ENCODE peak calls at places on chromosomes 16 and 17, in seven cellular contexts. One of them, this sample, is unnamed.

GRCh38 chr17:8922451-8922850 is 43.1 kb downstream of the PIK3R5 start:
- DNase-seq in effector CD8-positive, alpha-beta T cell: no peak
- DNase-seq in activated gamma-delta T cell treated with anti-CD3 and anti-CD28 coated beads, Interleukin-2, amount 50 U/mL, for 16 hours: no peak
- DNase-seq in neural crest cell: no peak
- DNase-seq in GM23248: peak; percentile 96
- DNase-seq in GM13976: no peak
- DNase-seq in PC-9: no peak
- DNase-seq in this sample: no peak

GRCh38 chr17:13931111-13931526 is 138.2 kb upstream of the COX10 start:
- DNase-seq in effector CD8-positive, alpha-beta T cell: no peak
- DNase-seq in activated gamma-delta T cell treated with anti-CD3 and anti-CD28 coated beads, Interleukin-2, amount 50 U/mL, for 16 hours: no peak
- DNase-seq in neural crest cell: no peak
- DNase-seq in GM23248: peak; percentile 68
- DNase-seq in GM13976: no peak
- DNase-seq in PC-9: no peak
- DNase-seq in this sample: no peak

GRCh38 chr17:80663783-80664206 is 119.2 kb downstream of the RPTOR start:
- DNase-seq in effector CD8-positive, alpha-beta T cell: no peak
- DNase-seq in activated gamma-delta T cell treated with anti-CD3 and anti-CD28 coated beads, Interleukin-2, amount 50 U/mL, for 16 hours: no peak
- DNase-seq in neural crest cell: no peak
- DNase-seq in GM23248: peak; percentile 86
- DNase-seq in GM13976: no peak
- DNase-seq in PC-9: no peak
- DNase-seq in this sample: no peak

GRCh38 chr17:58328195-58329034 is at the start of gene TSPOAP1:
- DNase-seq in effector CD8-positive, alpha-beta T cell: peak; percentile 54
- DNase-seq in activated gamma-delta T cell treated with anti-CD3 and anti-CD28 coated beads, Interleukin-2, amount 50 U/mL, for 16 hours: peak; percentile 71
- DNase-seq in neural crest cell: peak; percentile 58
- DNase-seq in GM23248: no peak
- DNase-seq in GM13976: peak; percentile 82
- DNase-seq in PC-9: no peak
- DNase-seq in this sample: peak; percentile 79

GRCh38 chr17:34997355-34997862 is 17.1 kb downstream of the LIG3 start:
- DNase-seq in effector CD8-positive, alpha-beta T cell: no peak
- DNase-seq in activated gamma-delta T cell treated with anti-CD3 and anti-CD28 coated beads, Interleukin-2, amount 50 U/mL, for 16 hours: no peak
- DNase-seq in neural crest cell: no peak
- DNase-seq in GM23248: no peak
- DNase-seq in GM13976: no peak
- DNase-seq in PC-9: no peak
- DNase-seq in this sample: no peak

GRCh38 chr17:64585146-64585545 is 77.0 kb downstream of the SMURF2 start:
- DNase-seq in effector CD8-positive, alpha-beta T cell: no peak
- DNase-seq in activated gamma-delta T cell treated with anti-CD3 and anti-CD28 coated beads, Interleukin-2, amount 50 U/mL, for 16 hours: no peak
- DNase-seq in neural crest cell: no peak
- DNase-seq in GM23248: no peak
- DNase-seq in GM13976: no peak
- DNase-seq in PC-9: no peak
- DNase-seq in this sample: no peak

GRCh38 chr16:67177743-67178699 is 5.7 kb downstream of the MATCAP1 start:
- DNase-seq in effector CD8-positive, alpha-beta T cell: peak; percentile 18
- DNase-seq in activated gamma-delta T cell treated with anti-CD3 and anti-CD28 coated beads, Interleukin-2, amount 50 U/mL, for 16 hours: no peak
- DNase-seq in neural crest cell: no peak
- DNase-seq in GM23248: peak; percentile 85
- DNase-seq in GM13976: no peak
- DNase-seq in PC-9: peak; percentile 92
- DNase-seq in this sample: peak; percentile 82

GRCh38 chr17:27462149-27462548 is 5.9 kb downstream of the KSR1 start:
- DNase-seq in effector CD8-positive, alpha-beta T cell: no peak
- DNase-seq in activated gamma-delta T cell treated with anti-CD3 and anti-CD28 coated beads, Interleukin-2, amount 50 U/mL, for 16 hours: no peak
- DNase-seq in neural crest cell: no peak
- DNase-seq in GM23248: no peak
- DNase-seq in GM13976: no peak
- DNase-seq in PC-9: no peak
- DNase-seq in this sample: no peak

GRCh38 chr17:69761767-69762321 is 313.2 kb upstream of the KCNJ16 start:
- DNase-seq in effector CD8-positive, alpha-beta T cell: no peak
- DNase-seq in activated gamma-delta T cell treated with anti-CD3 and anti-CD28 coated beads, Interleukin-2, amount 50 U/mL, for 16 hours: no peak
- DNase-seq in neural crest cell: no peak
- DNase-seq in GM23248: peak; percentile 92
- DNase-seq in GM13976: no peak
- DNase-seq in PC-9: peak; percentile 98
- DNase-seq in this sample: no peak

GRCh38 chr16:52742608-52743007 is 195.7 kb upstream of the TOX3 start:
- DNase-seq in effector CD8-positive, alpha-beta T cell: no peak
- DNase-seq in activated gamma-delta T cell treated with anti-CD3 and anti-CD28 coated beads, Interleukin-2, amount 50 U/mL, for 16 hours: no peak
- DNase-seq in neural crest cell: no peak
- DNase-seq in GM23248: no peak
- DNase-seq in GM13976: no peak
- DNase-seq in PC-9: no peak
- DNase-seq in this sample: no peak

GRCh38 chr16:50390914-50391700 is 22.3 kb upstream of the BRD7 start:
- DNase-seq in effector CD8-positive, alpha-beta T cell: no peak
- DNase-seq in activated gamma-delta T cell treated with anti-CD3 and anti-CD28 coated beads, Interleukin-2, amount 50 U/mL, for 16 hours: no peak
- DNase-seq in neural crest cell: no peak
- DNase-seq in GM23248: peak; percentile 32
- DNase-seq in GM13976: no peak
- DNase-seq in PC-9: no peak
- DNase-seq in this sample: no peak